ENCODE peak calls at places on chromosomes 5 and 9, in seven cellular contexts. U is heart left ventricle, A is ovary, S is upper lobe of right lung, O is GM06990, B is breast epithelium, N is endothelial cell of umbilical vein. J is an unnamed sample. For H3K36me3, the result is how much of the 10 kb centered on the place peaks cover.

GRCh38 chr5:40743771-40744170 is 12.0 kb downstream of the TTC33 start:
- DNase-seq in U (no peak), S (no peak), O (no peak), A (no peak), N (no peak), B (no peak), J (no peak)

GRCh38 chr5:56625577-56625976 is 189.8 kb upstream of the MAP3K1 start:
- DNase-seq in A (no peak), S (no peak), O (no peak), B (no peak), N (peak), U (no peak), J (peak)

GRCh38 chr9:87699835-87700234 is 26.1 kb upstream of the CTSL start:
- DNase-seq in A (no peak), B (no peak), U (no peak), N (no peak), O (no peak), S (no peak), J (no peak)

GRCh38 chr9:111036946-111037743 is 1.1 kb downstream of the LPAR1 start:
- DNase-seq in U (no peak), B (no peak), N (no peak), S (no peak), A (no peak), O (no peak), J (no peak)

GRCh38 chr5:1227669-1228068 is 2.5 kb downstream of the SLC6A18 start:
- DNase-seq in A (no peak), S (no peak), U (no peak), O (no peak), B (no peak), N (no peak), J (no peak)

GRCh38 chr5:10632110-10632903 is 68.4 kb downstream of the ANKRD33B start:
- DNase-seq in A (no peak), O (peak), N (no peak), U (no peak), B (no peak), S (peak), J (no peak)

GRCh38 chr5:55866485-55866884 is 15.3 kb downstream of the IL31RA start:
- DNase-seq in B (no peak), O (no peak), N (no peak), S (no peak), A (no peak), U (no peak), J (no peak)

GRCh38 chr5:33810491-33811120 is 81.2 kb downstream of the ADAMTS12 start:
- DNase-seq in B (no peak), U (no peak), N (peak), S (no peak), A (no peak), O (no peak), J (no peak)

GRCh38 chr5:32115985-32116384 is 58.1 kb downstream of the GOLPH3 start:
- DNase-seq in U (no peak), S (no peak), O (no peak), N (no peak), A (no peak), B (no peak), J (no peak)

GRCh38 chr5:132485641-132486317 is 4.8 kb downstream of the IRF1 start:
- DNase-seq in N (no peak), S (peak), A (no peak), O (no peak), U (peak), B (peak), J (no peak)

GRCh38 chr5:149153751-149154610 is 12.7 kb downstream of the ABLIM3 start:
- DNase-seq in N (no peak), U (peak), B (no peak), O (no peak), S (peak), A (no peak), J (no peak)
- TF ChIP-seq CTCF in N (no peak), U (no peak), B (no peak), O (no peak), S (no peak), A (no peak), J (no peak)

DNA sequence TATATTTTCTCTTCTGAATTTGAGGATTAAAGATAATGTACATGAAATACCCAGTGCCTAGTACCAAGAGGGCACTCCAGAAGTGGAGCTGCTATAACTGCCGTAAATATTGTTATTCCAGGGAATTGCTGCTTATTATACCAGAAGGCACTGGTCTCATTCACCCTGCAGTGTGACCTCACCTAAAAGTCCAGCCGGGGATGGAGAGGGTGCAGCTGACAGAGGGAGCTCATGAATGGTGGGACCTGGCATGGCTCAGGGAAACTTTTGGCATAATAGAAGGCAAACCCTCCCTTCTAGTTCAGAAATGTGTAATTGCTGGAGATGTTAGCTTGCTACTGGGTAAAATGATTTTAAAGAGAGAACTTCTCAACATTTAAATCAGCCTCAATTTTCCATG is 108.5 kb downstream of the MVB12B start:
- DNase-seq in S (no peak), U (no peak), N (no peak), B (no peak), O (no peak), A (no peak), J (no peak)
- H3K4me3 ChIP-seq in S (no peak), U (no peak), N (no peak), B (no peak), O (no peak), A (no peak), J (no peak)

GRCh38 chr5:149517461-149518122 is 33.6 kb downstream of the CSNK1A1 start:
- DNase-seq in U (no peak), O (no peak), S (no peak), B (no peak), A (no peak), N (peak), J (no peak)

GRCh38 chr5:149526855-149527590 is 24.2 kb downstream of the CSNK1A1 start:
- DNase-seq in N (peak), U (no peak), O (no peak), B (no peak), S (no peak), A (no peak), J (no peak)

GRCh38 chr5:149519624-149520023 is 31.6 kb downstream of the CSNK1A1 start:
- DNase-seq in O (no peak), B (no peak), U (no peak), A (no peak), S (no peak), N (no peak), J (no peak)

DNA sequence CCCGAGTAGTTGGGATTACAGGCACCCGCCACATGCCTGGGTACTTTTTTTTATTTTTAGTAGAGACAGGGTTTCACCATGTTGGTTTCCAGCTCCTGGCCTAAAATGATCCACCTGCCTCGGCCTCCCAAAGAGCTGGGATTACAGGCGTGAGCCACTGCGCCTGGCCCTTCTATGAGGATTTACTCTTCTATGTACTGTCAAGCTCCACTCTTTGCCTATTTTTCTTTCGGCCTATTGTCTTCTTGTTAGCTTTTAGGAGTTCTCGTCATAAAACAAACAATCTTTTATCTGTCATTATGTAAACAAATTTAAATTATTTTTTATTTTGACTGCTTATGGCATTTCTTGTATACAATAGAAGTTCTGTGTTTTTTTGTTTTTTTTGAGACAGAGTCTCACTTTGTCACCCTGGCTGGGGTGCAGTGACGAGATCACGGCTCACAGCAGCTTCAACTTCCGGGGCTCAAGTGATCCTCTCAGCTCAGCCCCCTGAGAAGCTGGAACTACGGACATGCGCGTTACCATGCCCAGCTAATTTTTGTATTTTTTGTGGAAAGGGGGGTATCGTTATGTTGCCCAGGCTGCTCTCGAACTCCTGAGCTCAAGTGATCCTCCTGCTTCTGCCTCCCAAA is 29.4 kb downstream of the CSNK1A1 start:
- DNase-seq in N (no peak), A (no peak), O (no peak), S (no peak), U (no peak), B (no peak), J (no peak)
- H3K36me3 ChIP-seq in N (under half), A (under half), O (under half), S (under half), U (under half), B (under half), J (under half)

DNA sequence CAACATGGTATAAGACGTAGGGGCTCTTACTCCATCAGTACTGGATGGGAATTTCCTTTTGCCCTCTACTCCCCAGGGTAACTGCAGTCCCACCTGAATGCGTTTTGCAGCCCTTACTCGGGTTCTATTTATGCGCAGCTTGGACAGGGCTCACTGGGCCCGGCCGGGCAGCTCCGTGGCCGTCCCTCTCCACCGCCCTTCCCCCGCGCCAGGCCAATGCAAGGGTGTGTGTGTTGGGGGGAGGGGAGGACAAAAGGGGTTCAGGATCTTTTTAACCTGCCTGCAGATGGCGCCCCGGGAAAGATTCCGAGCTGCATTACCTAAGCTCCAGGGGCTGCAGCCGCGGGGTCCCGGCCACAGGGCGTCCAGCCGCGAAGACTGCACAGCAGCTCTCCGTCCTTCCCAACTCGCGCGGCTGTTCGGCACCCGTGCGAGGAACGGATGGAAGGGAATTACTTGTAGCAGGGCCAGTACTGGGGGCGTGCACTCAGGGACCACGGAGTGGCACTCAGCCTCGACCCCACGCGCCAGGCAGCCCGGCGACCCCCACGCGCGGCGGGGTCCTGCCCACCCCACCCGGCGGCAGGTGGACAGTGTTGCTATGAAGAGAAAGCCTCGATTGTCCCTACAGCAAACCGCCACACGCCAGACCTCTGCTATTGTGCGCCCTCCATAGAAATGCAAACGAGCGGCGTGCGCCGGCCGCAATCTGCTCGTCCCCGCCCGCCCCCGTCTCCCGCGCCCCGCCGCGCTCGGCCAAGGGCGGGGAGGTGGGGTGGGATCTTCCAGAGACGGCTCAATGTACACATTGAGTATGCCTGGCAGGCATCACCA is 966 bp upstream of the GADD45G start:
- DNase-seq in A (peak), O (peak), B (peak), S (peak), N (peak), U (peak), J (peak)
- TF ChIP-seq CTCF in A (peak), O (peak), B (peak), S (peak), N (peak), U (peak), J (peak)